ENCODE peak calls at places on chromosomes 2 and 18, in ten cellular contexts. P is stimulated activated CD4-positive, alpha-beta T cell treated with anti-CD3 and anti-CD28 coated beads, Interleukin-1b, Interleukin-23, amount 100 ng/mL, for 1 hour; F is T-helper 9 cell; O is hippocampal formation; B is skeletal muscle cell; E is choroid plexus epithelial cell; Y is effector memory CD8-positive, alpha-beta T cell; A is activated CD8-positive, alpha-beta memory T cell treated with anti-CD3 and anti-CD28 coated beads for 4 hours; D is heart right ventricle; R is activated CD4-positive, alpha-beta T cell treated with anti-CD3 and anti-CD28 coated beads for 1 hour. K is an unnamed sample.

GRCh38 chr2:105961599-105962146 is 217.0 kb downstream of the NCK2 start:
- DNase-seq in P (no peak), F (no peak), O (no peak), B (no peak), E (no peak), Y (no peak), A (no peak), D (no peak), R (no peak), K (no peak)

GRCh38 chr2:171741189-171741588 is 53.9 kb downstream of the DYNC1I2 start:
- DNase-seq in P (no peak), F (no peak), O (no peak), B (no peak), E (peak), Y (no peak), A (no peak), D (no peak), R (no peak), K (no peak)

GRCh38 chr2:160499865-160500264 is 6.3 kb upstream of the RBMS1 start:
- DNase-seq in P (no peak), F (no peak), O (no peak), B (no peak), E (no peak), Y (no peak), A (no peak), D (no peak), R (no peak), K (no peak)

GRCh38 chr18:59509477-59510173 is 150.6 kb upstream of the LMAN1 start:
- DNase-seq in P (no peak), F (no peak), O (no peak), B (no peak), E (no peak), Y (no peak), A (no peak), D (no peak), R (no peak), K (no peak)

GRCh38 chr2:202965810-202966454 is 48.7 kb upstream of the NBEAL1 start:
- DNase-seq in P (no peak), F (no peak), O (no peak), B (peak), E (peak), Y (no peak), A (no peak), D (no peak), R (no peak), K (peak)

GRCh38 chr2:106057206-106057605 is 136.9 kb downstream of the UXS1 start:
- DNase-seq in P (peak), F (no peak), O (no peak), B (no peak), E (no peak), Y (peak), A (no peak), D (no peak), R (peak), K (no peak)

GRCh38 chr18:36758001-36758400 is 70.8 kb downstream of the TPGS2 start:
- DNase-seq in P (no peak), F (no peak), O (no peak), B (no peak), E (no peak), Y (no peak), A (no peak), D (no peak), R (no peak), K (no peak)

GRCh38 chr2:65539633-65540032 is 107.2 kb upstream of the SPRED2 start:
- DNase-seq in P (no peak), F (no peak), O (no peak), B (no peak), E (no peak), Y (no peak), A (no peak), D (no peak), R (no peak), K (no peak)